ENCODE peak calls at places on chromosome 14, in ten cellular contexts. T, J, Y, M, W, C, F, R, L and P are unnamed samples.

GRCh38 chr14:96911499-96912130 is 114.4 kb downstream of the VRK1 start:
- DNase-seq in J (no peak), M (no peak), C (no peak), T (no peak), W (no peak), Y (no peak), L (no peak), F (no peak), R (no peak), P (no peak)

GRCh38 chr14:57865450-57866198 is at the start of gene SLC35F4:
- DNase-seq in W (peak; percentile 26), Y (peak; percentile 88), C (no peak), M (no peak), F (no peak), J (no peak), R (no peak), T (no peak), L (peak; percentile 29), P (no peak)

GRCh38 chr14:95361373-95362179 is 41.9 kb upstream of the CLMN start:
- DNase-seq in Y (no peak), F (no peak), W (peak; percentile 44), J (no peak), R (no peak), C (no peak), M (peak; percentile 70), T (peak; percentile 25), L (no peak), P (peak; percentile 91)

GRCh38 chr14:65732112-65732511 is 319.6 kb downstream of the FUT8 start:
- DNase-seq in L (no peak), T (no peak), M (peak; percentile 71), J (no peak), C (no peak), Y (no peak), W (no peak), R (no peak), F (no peak), P (no peak)

GRCh38 chr14:57686317-57686716 is 179.6 kb downstream of the SLC35F4 start:
- DNase-seq in M (no peak), J (no peak), C (no peak), F (no peak), L (no peak), Y (no peak), W (no peak), R (no peak), T (no peak), P (no peak)

GRCh38 chr14:27427796-27428195 is 830.0 kb upstream of the NOVA1 start:
- DNase-seq in Y (no peak), J (no peak), C (no peak), L (no peak), F (peak; percentile 28), R (no peak), T (peak; percentile 74), W (peak; percentile 79), M (no peak), P (no peak)

GRCh38 chr14:51938137-51938536 is 51.2 kb upstream of the RTRAF start:
- DNase-seq in W (peak; percentile 2), R (no peak), F (no peak), L (peak; percentile 21), C (no peak), Y (no peak), J (no peak), T (no peak), M (no peak), P (no peak)

GRCh38 chr14:96255501-96256366 is at the start of gene BDKRB1:
- DNase-seq in W (peak; percentile 94), Y (no peak), J (no peak), R (no peak), F (peak; percentile 87), T (peak; percentile 78), L (peak; percentile 85), M (no peak), C (no peak), P (no peak)

GRCh38 chr14:55180434-55180833 is 11.0 kb downstream of the DLGAP5 start:
- DNase-seq in C (no peak), W (peak; percentile 44), T (no peak), R (no peak), M (peak; percentile 94), F (peak; percentile 12), J (no peak), L (peak; percentile 49), Y (no peak), P (no peak)

GRCh38 chr14:100440207-100440631 is 117.1 kb downstream of the SLC25A47 start:
- DNase-seq in R (no peak), M (peak; percentile 45), J (peak; percentile 62), W (peak; percentile 68), F (no peak), C (peak; percentile 85), Y (peak; percentile 70), T (peak; percentile 86), L (peak; percentile 57), P (peak; percentile 72)

GRCh38 chr14:81637639-81638038 is 104.0 kb upstream of the SEL1L start:
- DNase-seq in W (no peak), T (no peak), Y (peak; percentile 7), J (no peak), F (no peak), C (no peak), L (no peak), M (no peak), R (no peak), P (no peak)

GRCh38 chr14:81633496-81633895 is 99.8 kb upstream of the SEL1L start:
- DNase-seq in Y (no peak), C (no peak), F (no peak), L (no peak), W (no peak), M (no peak), R (no peak), T (no peak), J (no peak), P (no peak)

DNA sequence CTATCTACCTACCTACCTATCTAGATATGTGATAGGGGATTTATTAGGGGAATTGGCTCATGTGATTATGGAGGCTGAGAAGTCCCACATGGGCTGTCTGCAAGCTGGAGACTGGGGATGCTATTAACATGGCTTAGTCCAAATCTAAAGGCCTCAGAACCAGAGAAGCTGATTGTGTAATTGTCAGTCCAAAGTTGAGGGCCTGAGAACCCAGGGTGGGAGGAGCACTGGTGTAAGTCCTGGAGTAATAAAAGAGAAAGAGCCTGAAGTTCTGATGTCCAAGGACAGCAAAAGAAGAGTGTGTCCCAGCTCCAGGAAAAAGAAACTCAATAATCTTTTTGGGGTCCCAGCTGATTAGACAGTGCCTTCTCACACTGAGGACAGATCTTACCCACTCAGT is 98.5 kb upstream of the SEL1L start:
- DNase-seq in F (no peak), J (no peak), W (no peak), T (no peak), R (no peak), Y (no peak), L (no peak), M (no peak), C (no peak), P (no peak)
- H3K4me3 ChIP-seq in F (no peak overlapping the region), J (no peak overlapping the region), W (no peak overlapping the region), T (no peak overlapping the region), R (no peak overlapping the region), Y (no peak overlapping the region), L (no peak overlapping the region), M (no peak overlapping the region), C (no peak overlapping the region), P (no peak overlapping the region)

DNA sequence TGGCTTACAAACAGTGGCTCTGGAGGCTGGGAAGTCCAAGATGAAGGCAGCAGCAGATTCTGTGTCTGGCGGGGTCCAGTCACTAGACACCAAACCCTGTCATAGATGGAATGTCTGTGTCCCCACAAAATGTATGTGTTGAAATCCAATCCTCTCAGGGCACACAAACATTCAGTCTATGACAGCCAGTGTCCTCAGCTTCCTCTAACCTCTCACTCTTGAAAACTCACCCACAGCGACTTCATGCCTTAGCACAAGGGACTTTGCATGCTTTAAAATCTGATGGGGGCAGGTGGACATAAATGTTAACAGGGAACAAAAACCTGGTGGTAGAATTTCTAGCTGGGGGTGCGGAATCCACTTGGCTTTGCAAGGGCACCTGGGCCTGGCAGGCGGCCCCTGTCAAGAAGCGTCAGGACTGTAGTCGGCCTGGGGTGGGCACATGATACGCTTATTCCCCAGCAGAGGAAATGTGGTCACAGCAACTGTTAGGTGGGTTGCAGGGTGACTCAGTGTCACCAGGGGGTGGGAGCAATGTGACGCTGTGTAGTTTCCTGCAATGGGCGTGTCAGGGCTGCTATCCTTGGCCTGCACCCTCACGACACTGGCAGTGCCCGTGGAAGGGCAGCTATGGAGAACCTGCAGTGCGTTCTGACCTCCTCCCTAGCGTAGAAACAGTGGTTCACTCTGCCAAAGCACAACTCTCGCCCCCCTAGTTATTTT is 17.7 kb downstream of the RIN3 start:
- DNase-seq in C (no peak), Y (no peak), M (peak; percentile 53), F (no peak), W (no peak), R (no peak), J (no peak), L (no peak), T (no peak), P (no peak)
- H3K4me3 ChIP-seq in C (no peak overlapping the region), Y (no peak overlapping the region), M (no peak overlapping the region), F (no peak overlapping the region), W (no peak overlapping the region), R (no peak overlapping the region), J (no peak overlapping the region), L (no peak overlapping the region), T (no peak overlapping the region), P (no peak overlapping the region)

DNA sequence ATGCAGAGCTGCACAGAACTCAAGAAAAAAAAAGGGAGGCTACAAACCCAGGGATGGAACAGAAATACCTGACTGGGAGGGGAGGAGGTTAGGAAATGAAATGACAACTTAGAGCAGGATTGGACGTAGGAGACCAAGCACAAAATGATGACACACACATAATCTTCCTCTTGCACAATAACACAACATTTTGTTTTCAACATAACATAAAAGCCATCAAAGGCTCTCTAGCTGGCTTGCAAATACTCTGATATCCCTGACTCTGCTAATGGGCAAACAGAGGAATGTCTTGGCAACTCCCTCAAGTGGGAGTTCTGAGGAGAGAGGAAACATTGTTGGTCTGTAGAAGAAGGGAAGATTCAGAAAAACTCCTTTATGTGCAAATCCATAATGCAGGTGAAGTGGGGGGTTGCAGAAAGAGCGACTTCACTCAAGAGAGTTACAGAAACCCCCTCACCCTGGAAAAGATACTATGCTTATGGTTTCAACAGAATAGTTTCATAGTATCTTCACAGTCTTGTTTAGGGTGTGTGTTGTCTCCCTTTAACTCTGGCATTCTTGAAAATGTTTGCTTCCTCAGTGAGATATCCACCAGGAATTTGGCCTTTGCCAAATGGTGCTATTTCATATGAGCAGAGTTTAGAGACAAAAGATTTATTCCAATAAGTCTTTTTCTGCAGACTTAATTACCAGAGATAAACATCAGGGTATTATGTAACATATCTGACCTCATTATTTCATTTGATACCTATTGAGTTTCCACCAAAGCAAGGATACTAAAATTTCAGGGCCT is 43.8 kb upstream of the LTBP2 start:
- DNase-seq in C (no peak), W (peak; percentile 82), F (peak; percentile 59), M (no peak), L (peak; percentile 78), J (no peak), R (no peak), Y (no peak), T (peak; percentile 75), P (no peak)
- H3K4me3 ChIP-seq in C (no peak overlapping the region), W (no peak overlapping the region), F (no peak overlapping the region), M (no peak overlapping the region), L (no peak overlapping the region), J (no peak overlapping the region), R (no peak overlapping the region), Y (no peak overlapping the region), T (no peak overlapping the region), P (no peak overlapping the region)

DNA sequence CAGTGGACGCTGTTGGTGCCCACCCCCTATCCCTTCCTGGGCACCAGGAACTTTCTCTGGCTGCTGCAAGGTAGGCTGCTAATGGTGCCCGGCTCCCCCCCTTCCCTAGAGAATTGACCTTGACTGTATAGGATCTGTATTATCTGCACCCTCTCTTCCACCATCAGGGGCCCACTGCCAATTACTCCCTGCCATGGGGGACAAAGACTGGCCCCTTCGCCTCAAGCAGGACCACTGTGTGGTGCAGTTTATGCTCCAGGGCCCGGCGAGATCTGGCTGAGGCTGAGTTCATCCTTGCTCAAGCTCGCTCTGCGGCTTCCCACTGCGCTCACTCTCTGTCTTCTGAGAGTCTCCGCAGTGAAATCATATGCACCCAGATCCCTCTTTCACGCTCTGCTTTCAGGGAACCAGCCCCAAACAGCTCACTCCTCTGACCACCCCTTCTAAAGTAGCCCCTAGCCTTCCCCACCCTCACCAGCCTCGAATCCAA is 95.2 kb downstream of the LGMN start:
- DNase-seq in C (no peak), M (peak; percentile 33), W (no peak), R (no peak), Y (no peak), L (no peak), F (no peak), T (no peak), J (no peak), P (no peak)
- H3K4me3 ChIP-seq in C (peak overlapping the region; percentile 23), M (peak overlapping the region; percentile 65), W (no peak overlapping the region), R (no peak overlapping the region), Y (no peak overlapping the region), L (no peak overlapping the region), F (no peak overlapping the region), T (no peak overlapping the region), J (no peak overlapping the region), P (no peak overlapping the region)